ENCODE peak calls at places on chromosomes 3 and 15, in eight cellular contexts. X is GM23338, J is ovary, S is AG10803, W is pancreas, E is tibial artery, V is MM.1S, A is neural progenitor cell. H is an unnamed sample.

GRCh38 chr3:84066920-84067319 is 891.9 kb upstream of the CADM2 start:
- DNase-seq in X (peak), J (no peak), S (no peak), W (no peak), E (no peak), V (no peak), A (peak), H (no peak)

GRCh38 chr3:31234143-31234542 is 298.6 kb upstream of the STT3B start:
- DNase-seq in X (no peak), J (no peak), S (no peak), W (no peak), E (no peak), V (no peak), A (no peak), H (no peak)

GRCh38 chr3:42778644-42779043 is 5.6 kb upstream of the CCDC13 start:
- DNase-seq in X (no peak), J (no peak), S (peak), W (no peak), E (no peak), V (no peak), A (no peak), H (no peak)

GRCh38 chr15:51727141-51727897 is 10.1 kb downstream of the LYSMD2 start:
- DNase-seq in X (peak), J (no peak), S (peak), W (no peak), E (no peak), V (no peak), A (no peak), H (no peak)

GRCh38 chr3:152281032-152281713 is 12.4 kb downstream of the MBNL1 start:
- DNase-seq in X (no peak), J (no peak), S (peak), W (no peak), E (no peak), V (peak), A (no peak), H (peak)

GRCh38 chr3:47324278-47324865 is 41.6 kb downstream of the KLHL18 start:
- DNase-seq in X (peak), J (peak), S (peak), W (no peak), E (no peak), V (peak), A (peak), H (no peak)

GRCh38 chr3:155491696-155492095 is 198.2 kb upstream of the STRIT1 start:
- DNase-seq in X (no peak), J (no peak), S (no peak), W (no peak), E (no peak), V (no peak), A (no peak), H (no peak)

GRCh38 chr3:127618891-127619290 is 10.1 kb upstream of the PODXL2 start:
- DNase-seq in X (no peak), J (no peak), S (no peak), W (no peak), E (no peak), V (no peak), A (no peak), H (no peak)

GRCh38 chr15:100759698-100760356 is 119.8 kb upstream of the ALDH1A3 start:
- DNase-seq in X (no peak), J (no peak), S (peak), W (no peak), E (no peak), V (no peak), A (no peak), H (no peak)

GRCh38 chr15:98124576-98124975 is 164.1 kb downstream of the ARRDC4 start:
- DNase-seq in X (no peak), J (no peak), S (peak), W (no peak), E (no peak), V (no peak), A (no peak), H (no peak)

GRCh38 chr3:33908209-33908851 is 109.9 kb downstream of the PDCD6IP start:
- DNase-seq in X (no peak), J (no peak), S (no peak), W (no peak), E (no peak), V (no peak), A (no peak), H (no peak)

GRCh38 chr15:89074402-89075012 is 13.7 kb upstream of the ABHD2 start:
- DNase-seq in X (no peak), J (no peak), S (no peak), W (no peak), E (no peak), V (no peak), A (no peak), H (no peak)

GRCh38 chr3:29649815-29650547 is 369.1 kb downstream of the RBMS3 start:
- DNase-seq in X (no peak), J (no peak), S (peak), W (no peak), E (no peak), V (peak), A (no peak), H (peak)

GRCh38 chr3:8663177-8664061 is 18.8 kb upstream of the SSUH2 start:
- DNase-seq in X (peak), J (peak), S (peak), W (peak), E (no peak), V (peak), A (peak), H (no peak)

GRCh38 chr3:179954226-179954870 is 82.4 kb downstream of the PEX5L start:
- DNase-seq in X (no peak), J (no peak), S (no peak), W (no peak), E (no peak), V (no peak), A (no peak), H (no peak)

GRCh38 chr3:45198264-45199260 is 27.5 kb downstream of the TMEM158 start:
- DNase-seq in X (no peak), J (no peak), S (no peak), W (no peak), E (no peak), V (peak), A (no peak), H (no peak)

GRCh38 chr15:66654718-66655375 is 47.2 kb upstream of the SMAD6 start:
- DNase-seq in X (peak), J (peak), S (no peak), W (no peak), E (no peak), V (no peak), A (peak), H (no peak)

GRCh38 chr15:82870727-82871576 is 61.5 kb downstream of the WHAMM start:
- DNase-seq in X (no peak), J (no peak), S (peak), W (no peak), E (no peak), V (no peak), A (no peak), H (no peak)

GRCh38 chr3:144380832-144381231 is 409.2 kb downstream of the DIPK2A start:
- DNase-seq in X (no peak), J (no peak), S (no peak), W (no peak), E (no peak), V (no peak), A (no peak), H (no peak)

GRCh38 chr3:116835658-116836057 is 126.1 kb downstream of the TUSC7 start:
- DNase-seq in X (no peak), J (no peak), S (no peak), W (no peak), E (no peak), V (no peak), A (no peak), H (no peak)

GRCh38 chr15:81259791-81260190 is 63.1 kb downstream of the IL16 start:
- DNase-seq in X (no peak), J (no peak), S (no peak), W (no peak), E (no peak), V (no peak), A (no peak), H (no peak)

GRCh38 chr15:28923726-28924280 is 38.0 kb downstream of the APBA2 start:
- DNase-seq in X (no peak), J (no peak), S (no peak), W (no peak), E (peak), V (peak), A (no peak), H (no peak)

GRCh38 chr3:88219138-88219792 is 69.5 kb downstream of the C3orf38 start:
- DNase-seq in X (peak), J (no peak), S (peak), W (peak), E (no peak), V (peak), A (peak), H (peak)

GRCh38 chr3:110625126-110625798 is 446.4 kb upstream of the NECTIN3 start:
- DNase-seq in X (no peak), J (no peak), S (no peak), W (no peak), E (no peak), V (no peak), A (peak), H (no peak)

GRCh38 chr3:168096210-168096795 is 579 bp upstream of the GOLIM4 start:
- DNase-seq in X (peak), J (no peak), S (peak), W (peak), E (no peak), V (peak), A (peak), H (no peak)

GRCh38 chr15:77897896-77898406 is 179.6 kb downstream of the TBC1D2B start:
- DNase-seq in X (no peak), J (no peak), S (no peak), W (no peak), E (peak), V (no peak), A (no peak), H (no peak)

GRCh38 chr3:72683068-72683467 is 165.2 kb downstream of the SHQ1 start:
- DNase-seq in X (no peak), J (no peak), S (no peak), W (no peak), E (no peak), V (no peak), A (peak), H (peak)

GRCh38 chr15:83365370-83365938 is 81.0 kb upstream of the BNC1 start:
- DNase-seq in X (peak), J (peak), S (peak), W (no peak), E (no peak), V (peak), A (peak), H (no peak)

GRCh38 chr3:31255007-31255603 is 277.6 kb upstream of the STT3B start:
- DNase-seq in X (no peak), J (no peak), S (no peak), W (no peak), E (no peak), V (no peak), A (no peak), H (no peak)

GRCh38 chr15:78146437-78147154 is 2.6 kb upstream of the IDH3A start:
- DNase-seq in X (no peak), J (no peak), S (no peak), W (no peak), E (no peak), V (no peak), A (no peak), H (no peak)

GRCh38 chr15:42736178-42736792 is 643 bp downstream of the CDAN1 start:
- DNase-seq in X (peak), J (peak), S (no peak), W (peak), E (no peak), V (peak), A (peak), H (peak)

GRCh38 chr3:134666466-134666865 is 15.6 kb upstream of the KY start:
- DNase-seq in X (no peak), J (no peak), S (peak), W (no peak), E (no peak), V (no peak), A (no peak), H (no peak)

DNA sequence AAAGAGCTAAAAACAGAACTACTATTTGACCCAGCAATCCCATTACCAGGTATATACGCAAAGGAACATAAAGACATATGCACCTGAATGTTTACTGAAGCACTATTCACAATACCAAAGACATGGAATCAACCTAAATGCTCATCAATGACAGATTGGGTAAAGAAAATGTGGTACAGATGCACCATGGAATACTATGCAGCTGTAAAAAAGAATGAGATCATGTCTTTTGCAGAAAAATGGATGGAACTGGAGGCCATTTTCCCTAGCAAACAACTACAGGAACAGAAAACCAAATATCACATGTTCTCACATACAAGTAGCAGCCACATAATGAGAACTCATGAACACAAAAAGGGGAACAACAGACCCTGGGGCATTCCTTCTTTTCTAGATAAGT is 208.9 kb upstream of the LRRFIP2 start:
- DNase-seq in X (no peak), J (no peak), S (no peak), W (no peak), E (no peak), V (no peak), A (no peak), H (no peak)
- TF ChIP-seq CTCF in X (no peak), J (no peak), S (no peak), W (no peak), E (no peak), V (no peak), A (no peak), H (no peak)

GRCh38 chr3:94226058-94226457 is 163.2 kb downstream of the NSUN3 start:
- DNase-seq in X (no peak), J (no peak), S (peak), W (no peak), E (no peak), V (no peak), A (no peak), H (no peak)

GRCh38 chr3:94221829-94222228 is 159.0 kb downstream of the NSUN3 start:
- DNase-seq in X (no peak), J (no peak), S (no peak), W (no peak), E (no peak), V (no peak), A (no peak), H (no peak)

GRCh38 chr3:94225176-94225742 is 162.4 kb downstream of the NSUN3 start:
- DNase-seq in X (no peak), J (no peak), S (peak), W (no peak), E (no peak), V (no peak), A (no peak), H (no peak)
- H3K4me3 ChIP-seq in X (no peak), J (no peak), S (no peak), W (no peak), E (no peak), V (no peak), A (no peak), H (no peak)

DNA sequence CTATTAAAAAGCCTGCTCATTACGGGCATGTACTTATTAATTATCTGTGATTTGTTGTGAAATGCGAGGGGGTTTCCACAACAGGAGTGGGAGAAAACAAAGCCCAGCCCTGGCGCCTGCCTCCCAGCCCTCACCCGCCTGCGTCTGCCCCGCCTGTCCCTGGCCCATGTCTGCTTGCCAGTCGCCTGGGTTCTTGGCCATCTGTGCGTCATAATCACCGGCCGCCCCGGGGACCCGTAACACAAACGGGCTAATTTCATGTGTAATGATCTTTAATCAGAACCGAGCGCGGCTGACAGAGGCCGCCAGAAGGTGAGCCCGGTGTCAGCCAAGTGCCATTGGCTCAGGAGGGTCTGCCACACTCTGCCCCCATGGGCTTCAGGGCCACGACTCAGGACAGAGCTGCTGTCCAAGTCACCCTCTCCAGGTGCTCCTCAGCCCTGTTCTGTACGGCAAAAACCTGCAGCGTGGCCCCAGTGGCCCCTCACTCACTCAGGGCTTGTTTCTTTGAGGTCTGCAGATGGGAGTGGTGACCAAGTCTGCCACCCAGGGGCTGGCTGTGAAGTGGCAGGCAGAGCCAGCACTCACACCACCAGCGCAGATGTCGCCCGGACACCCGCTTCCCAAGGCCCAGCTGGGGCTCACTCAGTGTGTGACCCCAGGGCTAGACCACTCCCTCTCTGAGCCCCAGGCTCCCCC is 28.8 kb upstream of the TMEM115 start:
- DNase-seq in X (peak), J (no peak), S (no peak), W (peak), E (no peak), V (no peak), A (peak), H (no peak)
- TF ChIP-seq CTCF in X (peak), J (no peak), S (peak), W (peak), E (no peak), V (peak), A (peak), H (peak)

GRCh38 chr3:32820971-32821685 is 3.3 kb downstream of the TRIM71 start:
- DNase-seq in X (peak), J (no peak), S (no peak), W (no peak), E (no peak), V (no peak), A (peak), H (no peak)
- H3K4me3 ChIP-seq in X (peak), J (no peak), S (no peak), W (no peak), E (no peak), V (no peak), A (peak), H (no peak)

DNA sequence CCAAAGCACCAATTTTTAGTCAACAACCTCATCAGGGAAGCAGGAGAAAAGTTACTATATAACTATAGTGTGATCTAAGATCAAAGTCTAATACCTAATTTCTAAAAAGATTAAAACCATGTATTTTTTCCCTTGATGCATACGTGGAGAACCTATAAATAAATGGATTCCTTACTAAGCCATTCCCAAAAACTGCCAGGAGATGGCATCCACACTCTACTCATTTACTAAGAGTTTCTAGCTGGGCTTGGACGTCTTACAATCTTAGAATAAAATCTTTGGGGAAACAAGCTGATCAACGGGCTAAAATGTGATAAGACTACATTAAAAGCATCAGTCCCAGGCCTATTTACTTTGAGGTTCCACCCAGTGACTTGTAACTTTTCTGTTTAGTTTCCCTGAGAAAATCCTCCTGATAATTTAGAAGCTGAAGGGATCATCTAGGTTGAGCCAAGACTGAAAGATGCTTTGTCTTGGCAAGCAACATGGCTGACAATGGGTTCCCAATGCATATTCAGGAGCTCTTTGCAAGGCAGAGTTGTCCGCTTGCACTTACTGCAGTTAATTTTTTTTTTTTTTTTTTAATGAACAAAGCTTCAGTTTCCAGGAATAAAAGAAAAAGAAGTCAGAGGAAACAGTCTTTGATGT is 85.5 kb upstream of the FGF12 start:
- DNase-seq in X (peak), J (no peak), S (peak), W (no peak), E (no peak), V (peak), A (peak), H (no peak)
- TF ChIP-seq CTCF in X (peak), J (peak), S (peak), W (no peak), E (peak), V (peak), A (peak), H (no peak)

GRCh38 chr3:195148553-195148952 is 122.4 kb downstream of the XXYLT1 start:
- DNase-seq in X (no peak), J (no peak), S (peak), W (no peak), E (no peak), V (no peak), A (no peak), H (no peak)

GRCh38 chr3:195151402-195151801 is 119.6 kb downstream of the XXYLT1 start:
- DNase-seq in X (no peak), J (no peak), S (no peak), W (no peak), E (no peak), V (no peak), A (no peak), H (no peak)

GRCh38 chr3:195151866-195152526 is 119.0 kb downstream of the XXYLT1 start:
- DNase-seq in X (no peak), J (no peak), S (peak), W (no peak), E (no peak), V (no peak), A (no peak), H (no peak)

GRCh38 chr3:195149292-195149691 is 121.7 kb downstream of the XXYLT1 start:
- DNase-seq in X (no peak), J (no peak), S (no peak), W (no peak), E (no peak), V (no peak), A (no peak), H (no peak)

GRCh38 chr3:195150194-195151118 is 120.5 kb downstream of the XXYLT1 start:
- DNase-seq in X (peak), J (peak), S (peak), W (peak), E (peak), V (peak), A (peak), H (peak)
- H3K4me3 ChIP-seq in X (peak), J (peak), S (no peak), W (peak), E (peak), V (peak), A (no peak), H (peak)

DNA sequence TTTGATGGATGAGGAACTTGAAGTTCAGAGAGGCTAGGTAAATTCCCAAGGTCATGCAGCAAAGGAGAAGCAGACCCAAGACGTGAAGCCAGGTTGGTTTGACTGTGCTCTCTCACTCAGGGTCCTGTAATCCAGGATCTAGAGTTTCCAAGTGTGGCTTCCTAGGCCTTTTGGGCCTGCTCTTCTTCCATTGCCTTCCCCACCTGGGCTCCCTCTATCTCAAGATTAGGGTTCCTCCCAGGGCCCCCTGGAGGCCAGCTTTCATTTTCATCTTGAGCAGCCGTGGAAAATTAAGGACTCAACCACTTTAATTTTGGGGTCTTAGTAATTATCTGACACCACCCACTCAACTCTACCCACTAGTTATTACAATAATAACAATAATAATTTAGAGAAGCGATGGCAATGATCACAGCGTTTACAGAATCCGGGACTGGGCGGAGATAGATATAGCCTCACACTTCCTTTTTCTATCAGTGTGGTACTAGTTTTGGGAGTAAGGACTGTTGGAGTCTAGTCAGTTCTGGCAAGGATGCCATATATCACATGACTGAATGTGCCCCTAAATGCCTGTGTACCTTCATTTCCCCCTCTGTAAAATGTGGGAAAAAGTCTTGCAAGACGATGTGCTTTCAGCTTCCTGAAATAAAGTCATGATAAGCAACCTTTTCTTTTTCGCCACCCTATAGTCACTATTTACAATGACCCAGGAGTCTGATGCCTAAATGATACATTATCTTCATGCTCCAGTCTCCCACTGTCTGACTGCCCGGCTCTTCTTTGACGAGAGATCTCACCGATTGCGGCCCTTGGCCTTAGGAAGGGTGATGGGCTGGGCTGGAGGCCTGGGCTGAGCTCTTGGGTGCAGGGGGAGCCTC is 30.2 kb upstream of the MAGEF1 start:
- DNase-seq in X (peak), J (no peak), S (no peak), W (no peak), E (peak), V (no peak), A (peak), H (no peak)
- TF ChIP-seq CTCF in X (peak), J (no peak), S (no peak), W (no peak), E (no peak), V (no peak), A (no peak), H (peak)

H was measured in GM06990.